ENCODE peak calls at places on chromosomes 16 and 17, in four cellular contexts. N is GM23338, O is fibroblast of lung, M is GM12878. A is an unnamed sample.

GRCh38 chr17:43769859-43770258 is 8.9 kb downstream of the DUSP3 start:
- DNase-seq in N (no peak), O (no peak), M (no peak), A (no peak)

GRCh38 chr16:90072442-90073105 is 4.6 kb downstream of the PRDM7 start:
- DNase-seq in N (no peak), O (no peak), M (no peak), A (no peak)

GRCh38 chr16:12362482-12363458 is 386.2 kb downstream of the SNX29 start:
- DNase-seq in N (no peak), O (no peak), M (no peak), A (no peak)

GRCh38 chr16:15966420-15967222 is 17.2 kb downstream of the ABCC1 start:
- DNase-seq in N (no peak), O (peak; percentile 57), M (no peak), A (peak; percentile 28)

GRCh38 chr16:65113441-65113840 is 8.4 kb downstream of the CDH11 start:
- DNase-seq in N (no peak), O (no peak), M (no peak), A (no peak)

GRCh38 chr17:19418312-19418992 is 7.4 kb downstream of the RNF112 start:
- DNase-seq in N (no peak), O (no peak), M (no peak), A (no peak)

GRCh38 chr16:4593069-4593468 is 21.6 kb downstream of the UBALD1 start:
- DNase-seq in N (peak; percentile 68), O (no peak), M (no peak), A (no peak)

GRCh38 chr16:22098538-22099255 is 6.4 kb downstream of the VWA3A start:
- DNase-seq in N (peak; percentile 83), O (peak; percentile 55), M (peak; percentile 17), A (peak; percentile 7)

DNA sequence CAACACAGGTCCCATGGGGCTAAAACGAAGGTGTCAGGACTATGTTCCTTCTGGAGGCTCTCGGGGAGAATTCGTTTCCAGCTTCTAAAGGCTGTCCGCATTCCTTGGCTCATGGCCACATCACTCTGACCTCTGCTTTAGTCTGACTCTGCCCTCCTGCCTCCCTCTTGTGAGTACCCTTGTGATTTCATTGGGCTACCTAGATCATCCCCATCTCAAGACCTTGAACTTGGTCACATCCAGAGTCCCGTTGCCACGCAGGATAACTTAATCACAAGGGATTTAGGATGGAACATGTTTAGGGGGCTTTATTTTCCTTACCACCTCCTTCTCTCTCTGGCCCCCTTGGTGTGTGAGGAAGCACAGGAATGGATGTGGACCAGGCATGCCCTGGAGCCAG is 160.9 kb upstream of the PLCG2 start:
- DNase-seq in N (no peak), O (no peak), M (no peak), A (no peak)
- H3K79me2 ChIP-seq in N (peaks cover 9% of the 10 kb centered on the region), O (no peaks in the 10 kb centered on the region), M (no peaks in the 10 kb centered on the region), A (no peaks in the 10 kb centered on the region)

GRCh38 chr16:55482056-55482455 is 3.1 kb downstream of the MMP2 start:
- DNase-seq in N (no peak), O (peak; percentile 44), M (no peak), A (no peak)
- H3K79me2 ChIP-seq in N (no peaks in the 10 kb centered on the region), O (peaks cover 48% of the 10 kb centered on the region), M (no peaks in the 10 kb centered on the region), A (peaks cover 22% of the 10 kb centered on the region)

GRCh38 chr17:57487552-57487951 is 231.2 kb downstream of the MSI2 start:
- DNase-seq in N (no peak), O (no peak), M (no peak), A (no peak)
- H3K79me2 ChIP-seq in N (no peaks in the 10 kb centered on the region), O (no peaks in the 10 kb centered on the region), M (peaks cover 21% of the 10 kb centered on the region), A (no peaks in the 10 kb centered on the region)

DNA sequence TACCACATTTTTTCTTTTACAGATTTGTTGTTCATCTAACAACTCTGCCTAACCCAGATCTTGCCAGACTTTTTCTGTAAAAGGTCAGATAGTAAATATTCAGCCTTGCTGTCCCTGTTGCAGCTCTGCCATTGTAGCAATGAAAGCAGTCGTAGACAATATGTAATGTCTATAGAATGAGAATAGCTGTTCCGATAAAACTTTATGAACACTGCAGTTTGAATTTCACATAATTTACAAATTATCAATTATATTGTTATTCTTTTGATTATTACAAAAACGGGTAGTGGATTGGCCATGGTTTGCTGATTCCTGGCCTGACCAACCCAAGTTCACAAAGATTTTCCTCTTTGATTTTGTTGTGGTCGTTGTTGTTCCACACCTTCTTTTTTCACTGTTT is 2.9 kb downstream of the LRRC37B start:
- DNase-seq in N (no peak), O (no peak), M (no peak), A (no peak)
- H3K79me2 ChIP-seq in N (peaks cover 72% of the 10 kb centered on the region), O (peaks cover 22% of the 10 kb centered on the region), M (peaks cover 18% of the 10 kb centered on the region), A (peaks cover 6% of the 10 kb centered on the region)

DNA sequence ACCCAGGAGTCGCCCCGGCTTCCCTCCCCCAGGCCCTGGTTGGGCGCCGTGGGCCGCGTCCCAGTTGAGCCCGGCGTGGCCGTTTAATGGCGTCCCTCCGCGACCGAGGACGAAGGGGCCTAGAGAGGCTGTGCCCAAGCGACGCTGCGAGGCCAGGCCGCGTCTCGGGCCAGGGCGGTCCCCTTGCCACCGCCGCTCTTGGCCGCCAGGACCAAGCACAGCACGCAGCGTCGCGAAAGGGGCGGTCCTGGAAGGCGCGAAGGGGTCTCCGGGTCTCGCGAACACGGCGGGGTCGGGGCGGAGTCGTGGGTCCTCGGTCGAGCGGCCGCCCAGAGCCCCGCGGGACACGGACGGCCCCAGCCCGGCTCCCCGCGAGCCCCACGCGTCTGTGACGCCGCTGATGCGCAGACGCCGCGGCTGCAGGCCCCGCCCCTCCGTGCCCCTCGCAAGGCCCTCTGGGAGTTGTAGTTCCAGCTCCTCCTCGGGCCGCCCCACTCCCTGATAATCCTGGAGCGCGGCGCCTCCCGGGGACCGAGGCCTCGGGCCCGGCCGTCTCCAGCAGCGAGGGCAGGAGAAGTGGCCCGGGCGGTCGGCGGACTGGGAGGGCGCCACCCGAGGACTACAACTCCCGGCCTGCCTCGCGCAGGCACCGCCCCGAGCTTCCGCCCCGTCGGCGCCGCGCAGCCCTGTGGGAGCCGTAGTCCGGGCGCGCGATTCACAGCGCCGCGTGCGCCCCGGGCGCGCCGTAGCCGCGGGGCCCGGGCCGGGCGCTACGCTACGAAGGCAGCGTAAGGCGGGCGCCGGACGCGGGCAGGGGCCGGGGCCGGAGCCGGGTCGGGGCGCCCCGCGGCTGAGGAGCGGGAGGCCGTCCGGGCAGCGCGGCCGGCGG is at the start of gene CAPN15:
- DNase-seq in N (peak; percentile 90), O (peak; percentile 86), M (peak; percentile 33), A (peak; percentile 84)
- H3K79me2 ChIP-seq in N (peaks cover 47% of the 10 kb centered on the region), O (peaks cover 54% of the 10 kb centered on the region), M (peaks cover 63% of the 10 kb centered on the region), A (peaks cover 23% of the 10 kb centered on the region)

GRCh38 chr17:56977673-56978395 is at the start of gene SCPEP1:
- DNase-seq in N (peak; percentile 91), O (peak; percentile 74), M (no peak), A (peak; percentile 79)
- H3K79me2 ChIP-seq in N (peaks cover 4% of the 10 kb centered on the region), O (no peaks in the 10 kb centered on the region), M (peaks cover 14% of the 10 kb centered on the region), A (no peaks in the 10 kb centered on the region)

DNA sequence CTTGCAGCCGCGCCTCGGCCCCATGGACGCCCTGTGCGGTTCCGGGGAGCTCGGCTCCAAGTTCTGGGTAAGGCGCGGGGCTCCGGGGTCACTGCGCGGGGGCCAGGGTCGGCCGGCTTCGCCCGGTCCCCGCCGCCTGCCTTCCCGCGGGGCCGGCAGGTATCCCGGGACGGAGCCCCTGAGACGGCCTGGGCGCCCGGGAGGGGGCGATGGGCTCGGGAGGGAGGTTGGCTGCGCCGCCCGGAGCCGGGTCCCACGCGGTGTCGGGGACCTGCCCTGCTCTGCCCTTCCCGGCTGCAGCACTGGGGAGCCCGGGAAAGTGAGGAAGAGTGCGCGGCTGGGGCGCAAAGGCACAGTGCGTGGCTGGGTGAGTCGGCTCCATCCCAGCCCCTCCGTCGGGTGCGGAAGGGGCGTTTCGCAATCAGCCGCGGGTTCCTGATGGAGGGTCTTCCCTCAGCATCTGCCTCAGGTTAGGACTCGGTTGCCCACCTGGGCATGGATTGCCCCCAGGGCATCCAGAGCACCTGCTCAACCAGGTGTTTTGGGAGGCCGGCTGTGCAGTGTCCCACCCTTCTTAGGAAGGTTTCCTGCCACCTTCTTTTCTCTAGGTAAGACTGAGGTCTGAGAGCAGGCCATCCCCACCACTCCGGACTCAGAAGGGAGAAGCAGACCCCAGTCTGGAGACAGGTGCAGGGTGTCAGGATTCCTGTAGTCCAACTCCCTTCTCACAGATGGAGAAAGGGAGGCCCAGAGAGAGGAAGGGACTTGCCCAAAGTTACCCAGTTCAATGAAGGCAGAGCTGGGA is 436 bp downstream of the ABCC3 start:
- DNase-seq in N (peak; percentile 65), O (no peak), M (no peak), A (no peak)
- H3K79me2 ChIP-seq in N (no peaks in the 10 kb centered on the region), O (no peaks in the 10 kb centered on the region), M (no peaks in the 10 kb centered on the region), A (no peaks in the 10 kb centered on the region)

A was measured in trophoblast cell.